ENCODE peak calls at places on chromosomes 7 and 10, in ten cellular contexts. Q is NCI-H1436; F is NCI-H2171; J is iris pigment epithelial cell; O is stimulated activated CD4-positive, alpha-beta T cell treated with anti-CD3 and anti-CD28 coated beads, Interleukin-12 subunit alpha, Interleukin-12 subunit beta, amount 100 ng/mL, for 4 hours; I is NCI-H345; K is adipocyte; S is GM18507; U is HTR-8/SVneo; Y is progenitor cell of endocrine pancreas. Z is an unnamed sample.

GRCh38 chr7:114298011-114298410 is 116.6 kb upstream of the FOXP2 start:
- DNase-seq in F (no peak), Y (no peak), K (no peak), S (no peak), I (no peak), O (no peak), J (no peak), Q (no peak), U (no peak), Z (no peak)

GRCh38 chr7:156932006-156932405 is 17.5 kb upstream of the NOM1 start:
- DNase-seq in J (peak), K (no peak), U (no peak), Q (no peak), I (peak), O (no peak), Y (no peak), S (no peak), F (no peak), Z (no peak)

GRCh38 chr7:135745702-135746312 is 2.8 kb downstream of the FAM180A start:
- DNase-seq in J (peak), Q (no peak), I (no peak), Y (no peak), F (no peak), S (no peak), U (peak), O (no peak), K (peak), Z (no peak)

GRCh38 chr7:54802841-54803240 is 43.8 kb upstream of the SEC61G start:
- DNase-seq in Q (no peak), I (no peak), Y (no peak), K (no peak), J (peak), U (no peak), S (no peak), O (no peak), F (no peak), Z (no peak)

GRCh38 chr10:44752451-44753441 is 158.4 kb upstream of the TMEM72 start:
- DNase-seq in U (peak), F (no peak), Q (no peak), Y (no peak), O (no peak), I (no peak), S (no peak), K (peak), J (peak), Z (no peak)

GRCh38 chr7:2040201-2040892 is 192.4 kb downstream of the MAD1L1 start:
- DNase-seq in J (no peak), Q (no peak), S (no peak), Y (no peak), F (no peak), U (no peak), K (no peak), I (no peak), O (no peak), Z (peak)

GRCh38 chr7:2537981-2538851 is 17.1 kb downstream of the BRAT1 start:
- DNase-seq in J (no peak), I (no peak), Y (no peak), U (no peak), S (no peak), K (no peak), Q (no peak), O (no peak), F (no peak), Z (no peak)

GRCh38 chr10:5373321-5373720 is 8.6 kb downstream of the UCN3 start:
- DNase-seq in O (no peak), F (no peak), U (no peak), Y (no peak), S (no peak), Q (no peak), J (no peak), I (no peak), K (no peak), Z (no peak)

GRCh38 chr10:122577311-122577885 is 16.8 kb downstream of the DMBT1 start:
- DNase-seq in Y (no peak), Q (no peak), F (no peak), I (no peak), J (no peak), S (no peak), U (no peak), K (no peak), O (no peak), Z (no peak)

GRCh38 chr10:24806262-24806661 is 82.6 kb upstream of the ARHGAP21 start:
- DNase-seq in S (no peak), U (no peak), K (no peak), I (no peak), O (no peak), Y (no peak), Q (no peak), J (no peak), F (no peak), Z (no peak)

GRCh38 chr10:86851329-86852207 is 95.1 kb downstream of the BMPR1A start:
- DNase-seq in I (no peak), O (no peak), Y (no peak), F (no peak), K (peak), Q (no peak), U (no peak), J (peak), S (no peak), Z (no peak)

GRCh38 chr10:89853796-89854195 is 152.4 kb downstream of the KIF20B start:
- DNase-seq in F (no peak), K (peak), Y (peak), S (no peak), Q (no peak), U (no peak), J (no peak), O (no peak), I (no peak), Z (no peak)

GRCh38 chr10:25758511-25758910 is 175.5 kb upstream of the MYO3A start:
- DNase-seq in U (no peak), I (no peak), F (no peak), J (no peak), Q (no peak), K (no peak), O (no peak), S (no peak), Y (no peak), Z (no peak)

GRCh38 chr10:124072106-124072505 is 21.3 kb downstream of the CHST15 start:
- DNase-seq in F (no peak), K (no peak), I (no peak), O (no peak), Q (no peak), U (no peak), S (no peak), J (no peak), Y (no peak), Z (no peak)

GRCh38 chr7:43572516-43573049 is 10.3 kb upstream of the STK17A start:
- DNase-seq in U (peak), F (no peak), I (no peak), Q (no peak), O (no peak), K (peak), S (no peak), Y (no peak), J (peak), Z (peak)

GRCh38 chr7:99196536-99197288 is 11.2 kb downstream of the KPNA7 start:
- DNase-seq in U (no peak), Q (no peak), I (no peak), O (no peak), Y (no peak), S (no peak), J (peak), K (no peak), F (no peak), Z (no peak)

GRCh38 chr10:4845766-4846165 is 19.8 kb downstream of the AKR1E2 start:
- DNase-seq in K (no peak), J (no peak), O (no peak), Y (no peak), U (no peak), S (no peak), I (no peak), Q (no peak), F (no peak), Z (no peak)

GRCh38 chr10:72665925-72666324 is 26.0 kb upstream of the MCU start:
- DNase-seq in U (no peak), O (no peak), J (peak), Y (no peak), F (no peak), K (no peak), I (no peak), S (no peak), Q (no peak), Z (no peak)

GRCh38 chr7:121624922-121625321 is 228.8 kb upstream of the FAM3C start:
- DNase-seq in Q (no peak), S (no peak), F (no peak), K (no peak), I (no peak), O (no peak), Y (no peak), U (no peak), J (no peak), Z (no peak)

GRCh38 chr7:101112233-101112632 is 14.7 kb upstream of the SERPINE1 start:
- DNase-seq in S (no peak), K (no peak), Y (no peak), Q (no peak), U (no peak), O (no peak), J (peak), F (no peak), I (no peak), Z (no peak)

GRCh38 chr7:14835399-14835798 is 67.2 kb downstream of the DGKB start:
- DNase-seq in S (no peak), Q (peak), K (no peak), U (no peak), J (no peak), I (peak), F (no peak), Y (no peak), O (no peak), Z (no peak)

GRCh38 chr10:121926669-121927360 is 1.0 kb downstream of the ATE1 start:
- DNase-seq in I (peak), U (peak), Y (no peak), J (peak), S (no peak), F (no peak), Q (no peak), O (no peak), K (peak), Z (no peak)